ENCODE peak calls at places on chromosomes 4 and X, in ten cellular contexts. O, U, K, L, J, P, Y, X, G and E are unnamed samples.

GRCh38 chr4:2084316-2084715 is 25.2 kb downstream of the NAT8L start:
- DNase-seq in O (no peak), U (no peak), K (no peak), L (no peak), J (no peak), P (no peak), Y (no peak), X (peak; percentile 7), G (no peak), E (no peak)

GRCh38 chr4:27217261-27217769 is 356.7 kb downstream of the STIM2 start:
- DNase-seq in O (no peak), U (no peak), K (no peak), L (no peak), J (no peak), P (peak; percentile 64), Y (no peak), X (no peak), G (no peak), E (no peak)

GRCh38 chr4:6746721-6747689 is 31.0 kb downstream of the BLOC1S4 start:
- DNase-seq in O (no peak), U (no peak), K (no peak), L (no peak), J (no peak), P (no peak), Y (no peak), X (peak; percentile 88), G (no peak), E (no peak)

GRCh38 chrX:120664081-120664480 is 34.2 kb upstream of the C1GALT1C1 start:
- DNase-seq in O (no peak), U (peak; percentile 49), K (peak; percentile 40), L (peak; percentile 32), J (no peak), P (peak; percentile 13), Y (no peak), X (no peak), G (no peak), E (no peak)

GRCh38 chrX:84865113-84865512 is 138.6 kb upstream of the APOOL start:
- DNase-seq in O (no peak), U (no peak), K (peak; percentile 25), L (no peak), J (no peak), P (no peak), Y (no peak), X (peak; percentile 22), G (no peak), E (no peak)

GRCh38 chr4:82799006-82799881 is 648 bp upstream of the SCD5 start:
- DNase-seq in O (no peak), U (no peak), K (no peak), L (no peak), J (no peak), P (peak; percentile 33), Y (no peak), X (no peak), G (no peak), E (no peak)

GRCh38 chrX:3520458-3520857 is 174.0 kb upstream of the MXRA5 start:
- DNase-seq in O (no peak), U (no peak), K (no peak), L (no peak), J (no peak), P (no peak), Y (no peak), X (no peak), G (no peak), E (no peak)

GRCh38 chr4:175770555-175770954 is 41.5 kb downstream of the GPM6A start:
- DNase-seq in O (no peak), U (no peak), K (no peak), L (no peak), J (no peak), P (no peak), Y (no peak), X (no peak), G (no peak), E (no peak)

GRCh38 chr4:19689511-19689910 is 562.2 kb upstream of the SLIT2 start:
- DNase-seq in O (no peak), U (no peak), K (peak; percentile 47), L (no peak), J (no peak), P (peak; percentile 26), Y (no peak), X (no peak), G (no peak), E (peak; percentile 79)

GRCh38 chr4:7964459-7964858 is 24.8 kb upstream of the AFAP1 start:
- DNase-seq in O (no peak), U (no peak), K (no peak), L (no peak), J (no peak), P (no peak), Y (peak; percentile 20), X (no peak), G (no peak), E (no peak)

GRCh38 chr4:99755223-99755944 is 61.2 kb upstream of the DAPP1 start:
- DNase-seq in O (no peak), U (no peak), K (peak; percentile 51), L (no peak), J (no peak), P (no peak), Y (no peak), X (no peak), G (no peak), E (peak; percentile 4)

GRCh38 chrX:19740744-19741143 is 146.7 kb downstream of the SH3KBP1 start:
- DNase-seq in O (no peak), U (no peak), K (no peak), L (no peak), J (no peak), P (no peak), Y (no peak), X (no peak), G (no peak), E (no peak)

GRCh38 chrX:123713434-123713833 is 19.4 kb downstream of the THOC2 start:
- DNase-seq in O (no peak), U (no peak), K (no peak), L (no peak), J (no peak), P (no peak), Y (no peak), X (no peak), G (no peak), E (no peak)

GRCh38 chr4:53656421-53656981 is 65.2 kb upstream of the LNX1 start:
- DNase-seq in O (no peak), U (no peak), K (peak; percentile 67), L (no peak), J (no peak), P (no peak), Y (no peak), X (no peak), G (peak; percentile 68), E (no peak)

GRCh38 chrX:49309401-49309981 is 6.0 kb downstream of the GAGE10 start:
- DNase-seq in O (no peak), U (no peak), K (peak; percentile 50), L (no peak), J (no peak), P (peak; percentile 9), Y (no peak), X (peak; percentile 27), G (no peak), E (no peak)

GRCh38 chr4:36394352-36394903 is 113.0 kb downstream of the DTHD1 start:
- DNase-seq in O (no peak), U (no peak), K (no peak), L (no peak), J (no peak), P (no peak), Y (peak; percentile 31), X (no peak), G (no peak), E (no peak)

GRCh38 chr4:57866468-57867173 is 756.4 kb upstream of the IGFBP7 start:
- DNase-seq in O (no peak), U (no peak), K (no peak), L (no peak), J (no peak), P (no peak), Y (no peak), X (no peak), G (no peak), E (peak; percentile 42)

GRCh38 chr4:147821555-147821954 is 89.7 kb downstream of the ARHGAP10 start:
- DNase-seq in O (no peak), U (no peak), K (no peak), L (no peak), J (no peak), P (peak; percentile 28), Y (no peak), X (no peak), G (no peak), E (no peak)
- H3K4me1 ChIP-seq in O (peaks cover 6% of the 10 kb centered on the region), U (no peaks in the 10 kb centered on the region), K (peaks cover 9% of the 10 kb centered on the region), L (no peaks in the 10 kb centered on the region), J (peaks cover 31% of the 10 kb centered on the region), P (peaks cover 59% of the 10 kb centered on the region), Y (no peaks in the 10 kb centered on the region), X (no peaks in the 10 kb centered on the region), G (peaks cover 21% of the 10 kb centered on the region), E (no peaks in the 10 kb centered on the region)

GRCh38 chrX:70479970-70480659 is 35.5 kb downstream of the DLG3 start:
- DNase-seq in O (no peak), U (no peak), K (peak; percentile 11), L (no peak), J (no peak), P (no peak), Y (no peak), X (peak; percentile 66), G (no peak), E (peak; percentile 17)

GRCh38 chrX:70482300-70482699 is 37.7 kb downstream of the DLG3 start:
- DNase-seq in O (no peak), U (no peak), K (no peak), L (no peak), J (no peak), P (no peak), Y (no peak), X (no peak), G (no peak), E (no peak)

GRCh38 chrX:70481871-70482270 is 37.2 kb downstream of the DLG3 start:
- DNase-seq in O (no peak), U (no peak), K (no peak), L (no peak), J (no peak), P (no peak), Y (no peak), X (no peak), G (no peak), E (no peak)

GRCh38 chrX:70480660-70481018 is 36.0 kb downstream of the DLG3 start:
- DNase-seq in O (no peak), U (no peak), K (no peak), L (no peak), J (no peak), P (no peak), Y (no peak), X (no peak), G (peak; percentile 47), E (peak; percentile 77)

GRCh38 chrX:70481424-70481823 is 36.8 kb downstream of the DLG3 start:
- DNase-seq in O (no peak), U (no peak), K (no peak), L (no peak), J (no peak), P (no peak), Y (no peak), X (no peak), G (no peak), E (peak; percentile 59)
- H3K4me1 ChIP-seq in O (peaks cover 46% of the 10 kb centered on the region), U (no peaks in the 10 kb centered on the region), K (peaks cover 23% of the 10 kb centered on the region), L (peaks cover 3% of the 10 kb centered on the region), J (no peaks in the 10 kb centered on the region), P (peaks cover 18% of the 10 kb centered on the region), Y (no peaks in the 10 kb centered on the region), X (peaks cover 9% of the 10 kb centered on the region), G (no peaks in the 10 kb centered on the region), E (peaks cover 43% of the 10 kb centered on the region)

GRCh38 chr4:16217300-16218051 is 8.8 kb downstream of the TAPT1 start:
- DNase-seq in O (no peak), U (peak; percentile 38), K (no peak), L (no peak), J (no peak), P (no peak), Y (no peak), X (no peak), G (no peak), E (no peak)
- H3K4me1 ChIP-seq in O (no peaks in the 10 kb centered on the region), U (peaks cover 21% of the 10 kb centered on the region), K (no peaks in the 10 kb centered on the region), L (no peaks in the 10 kb centered on the region), J (peaks cover 5% of the 10 kb centered on the region), P (no peaks in the 10 kb centered on the region), Y (peaks cover 11% of the 10 kb centered on the region), X (no peaks in the 10 kb centered on the region), G (no peaks in the 10 kb centered on the region), E (no peaks in the 10 kb centered on the region)

GRCh38 chrX:107673401-107673800 is 45.1 kb downstream of the PRPS1 start:
- DNase-seq in O (no peak), U (no peak), K (no peak), L (no peak), J (no peak), P (no peak), Y (no peak), X (no peak), G (no peak), E (no peak)
- H3K4me1 ChIP-seq in O (peaks cover 40% of the 10 kb centered on the region), U (peaks cover 49% of the 10 kb centered on the region), K (peaks cover 11% of the 10 kb centered on the region), L (peaks cover 25% of the 10 kb centered on the region), J (no peaks in the 10 kb centered on the region), P (peaks cover 30% of the 10 kb centered on the region), Y (peaks cover 48% of the 10 kb centered on the region), X (no peaks in the 10 kb centered on the region), G (no peaks in the 10 kb centered on the region), E (peaks cover 31% of the 10 kb centered on the region)